ENCODE peak calls at places on chromosomes 6 and 20, in nine cellular contexts. One of them, this sample, is unnamed.
A peak's percentile ranks its signal among the peaks of the same experiment; 100 is the strongest.

GRCh38 chr6:5126214-5126613 is 41.1 kb downstream of the PPP1R3G start:
- DNase-seq in heart left ventricle: no peak
- DNase-seq in tibial nerve: no peak
- DNase-seq in A549: no peak
- DNase-seq in IMR-90: peak; percentile 60
- DNase-seq in upper lobe of left lung: no peak
- DNase-seq in uterus: no peak
- DNase-seq in body of pancreas: no peak
- DNase-seq in prostate gland: no peak
- DNase-seq in this sample: no peak

GRCh38 chr6:1787894-1788293 is 178.2 kb downstream of the FOXC1 start:
- DNase-seq in heart left ventricle: peak; percentile 47
- DNase-seq in tibial nerve: no peak
- DNase-seq in A549: no peak
- DNase-seq in IMR-90: peak; percentile 65
- DNase-seq in upper lobe of left lung: no peak
- DNase-seq in uterus: no peak
- DNase-seq in body of pancreas: peak; percentile 55
- DNase-seq in prostate gland: no peak
- DNase-seq in this sample: no peak

GRCh38 chr20:36384022-36384619 is 78.0 kb downstream of the DLGAP4 start:
- DNase-seq in heart left ventricle: no peak
- DNase-seq in tibial nerve: no peak
- DNase-seq in A549: peak; percentile 42
- DNase-seq in IMR-90: peak; percentile 24
- DNase-seq in upper lobe of left lung: no peak
- DNase-seq in uterus: no peak
- DNase-seq in body of pancreas: peak; percentile 10
- DNase-seq in prostate gland: no peak
- DNase-seq in this sample: peak; percentile 56

GRCh38 chr20:25654487-25654886 is 30.7 kb upstream of the NANP start:
- DNase-seq in heart left ventricle: no peak
- DNase-seq in tibial nerve: no peak
- DNase-seq in A549: no peak
- DNase-seq in IMR-90: no peak
- DNase-seq in upper lobe of left lung: no peak
- DNase-seq in uterus: no peak
- DNase-seq in body of pancreas: no peak
- DNase-seq in prostate gland: no peak
- DNase-seq in this sample: no peak

GRCh38 chr6:116280161-116280959 is 630 bp upstream of the TSPYL1 start:
- DNase-seq in heart left ventricle: no peak
- DNase-seq in tibial nerve: no peak
- DNase-seq in A549: peak; percentile 18
- DNase-seq in IMR-90: peak; percentile 16
- DNase-seq in upper lobe of left lung: no peak
- DNase-seq in uterus: no peak
- DNase-seq in body of pancreas: no peak
- DNase-seq in prostate gland: no peak
- DNase-seq in this sample: no peak

GRCh38 chr20:53631909-53632662 is 38.4 kb upstream of the ZNF217 start:
- DNase-seq in heart left ventricle: no peak
- DNase-seq in tibial nerve: no peak
- DNase-seq in A549: no peak
- DNase-seq in IMR-90: no peak
- DNase-seq in upper lobe of left lung: no peak
- DNase-seq in uterus: no peak
- DNase-seq in body of pancreas: no peak
- DNase-seq in prostate gland: no peak
- DNase-seq in this sample: peak; percentile 9

GRCh38 chr20:22601361-22602141 is 17.2 kb upstream of the FOXA2 start:
- DNase-seq in heart left ventricle: no peak
- DNase-seq in tibial nerve: no peak
- DNase-seq in A549: peak; percentile 70
- DNase-seq in IMR-90: no peak
- DNase-seq in upper lobe of left lung: no peak
- DNase-seq in uterus: no peak
- DNase-seq in body of pancreas: no peak
- DNase-seq in prostate gland: no peak
- DNase-seq in this sample: no peak

GRCh38 chr6:157961116-157961515 is 20.5 kb upstream of the SYNJ2 start:
- DNase-seq in heart left ventricle: no peak
- DNase-seq in tibial nerve: no peak
- DNase-seq in A549: no peak
- DNase-seq in IMR-90: no peak
- DNase-seq in upper lobe of left lung: no peak
- DNase-seq in uterus: no peak
- DNase-seq in body of pancreas: no peak
- DNase-seq in prostate gland: no peak
- DNase-seq in this sample: no peak

GRCh38 chr6:170045563-170045960 is 245.3 kb downstream of the DLL1 start:
- DNase-seq in heart left ventricle: peak; percentile 16
- DNase-seq in tibial nerve: no peak
- DNase-seq in A549: no peak
- DNase-seq in IMR-90: no peak
- DNase-seq in upper lobe of left lung: no peak
- DNase-seq in uterus: no peak
- DNase-seq in body of pancreas: no peak
- DNase-seq in prostate gland: no peak
- DNase-seq in this sample: no peak

GRCh38 chr6:1893470-1894130 is 283.9 kb downstream of the FOXC1 start:
- DNase-seq in heart left ventricle: no peak
- DNase-seq in tibial nerve: no peak
- DNase-seq in A549: no peak
- DNase-seq in IMR-90: no peak
- DNase-seq in upper lobe of left lung: no peak
- DNase-seq in uterus: no peak
- DNase-seq in body of pancreas: peak; percentile 43
- DNase-seq in prostate gland: no peak
- DNase-seq in this sample: no peak

GRCh38 chr6:11381801-11382513 is 149.5 kb upstream of the NEDD9 start:
- DNase-seq in heart left ventricle: no peak
- DNase-seq in tibial nerve: no peak
- DNase-seq in A549: no peak
- DNase-seq in IMR-90: no peak
- DNase-seq in upper lobe of left lung: no peak
- DNase-seq in uterus: no peak
- DNase-seq in body of pancreas: no peak
- DNase-seq in prostate gland: no peak
- DNase-seq in this sample: no peak

GRCh38 chr20:37574199-37574890 is 46.7 kb upstream of the BLCAP start:
- DNase-seq in heart left ventricle: no peak
- DNase-seq in tibial nerve: no peak
- DNase-seq in A549: no peak
- DNase-seq in IMR-90: no peak
- DNase-seq in upper lobe of left lung: peak; percentile 39
- DNase-seq in uterus: no peak
- DNase-seq in body of pancreas: no peak
- DNase-seq in prostate gland: no peak
- DNase-seq in this sample: no peak

GRCh38 chr6:136463796-136464542 is 86.3 kb downstream of the MAP7 start:
- DNase-seq in heart left ventricle: no peak
- DNase-seq in tibial nerve: no peak
- DNase-seq in A549: no peak
- DNase-seq in IMR-90: no peak
- DNase-seq in upper lobe of left lung: no peak
- DNase-seq in uterus: no peak
- DNase-seq in body of pancreas: no peak
- DNase-seq in prostate gland: no peak
- DNase-seq in this sample: no peak

GRCh38 chr20:58192567-58192966 is 35.9 kb downstream of the ANKRD60 start:
- DNase-seq in heart left ventricle: no peak
- DNase-seq in tibial nerve: no peak
- DNase-seq in A549: no peak
- DNase-seq in IMR-90: no peak
- DNase-seq in upper lobe of left lung: no peak
- DNase-seq in uterus: no peak
- DNase-seq in body of pancreas: peak; percentile 18
- DNase-seq in prostate gland: no peak
- DNase-seq in this sample: no peak

GRCh38 chr6:156780962-156781705 is 4.0 kb downstream of the ARID1B start:
- DNase-seq in heart left ventricle: no peak
- DNase-seq in tibial nerve: no peak
- DNase-seq in A549: no peak
- DNase-seq in IMR-90: no peak
- DNase-seq in upper lobe of left lung: no peak
- DNase-seq in uterus: no peak
- DNase-seq in body of pancreas: no peak
- DNase-seq in prostate gland: no peak
- DNase-seq in this sample: no peak

GRCh38 chr6:156779206-156780116 is 2.3 kb downstream of the ARID1B start:
- DNase-seq in heart left ventricle: peak; percentile 59
- DNase-seq in tibial nerve: no peak
- DNase-seq in A549: peak; percentile 40
- DNase-seq in IMR-90: no peak
- DNase-seq in upper lobe of left lung: peak; percentile 94
- DNase-seq in uterus: peak; percentile 57
- DNase-seq in body of pancreas: peak; percentile 69
- DNase-seq in prostate gland: peak; percentile 30
- DNase-seq in this sample: peak; percentile 44

GRCh38 chr6:156778615-156779205 is 1.5 kb downstream of the ARID1B start:
- DNase-seq in heart left ventricle: peak; percentile 71
- DNase-seq in tibial nerve: peak; percentile 23
- DNase-seq in A549: peak; percentile 42
- DNase-seq in IMR-90: no peak
- DNase-seq in upper lobe of left lung: peak; percentile 93
- DNase-seq in uterus: peak; percentile 68
- DNase-seq in body of pancreas: peak; percentile 66
- DNase-seq in prostate gland: peak; percentile 15
- DNase-seq in this sample: peak; percentile 56

GRCh38 chr6:156781882-156782631 is 4.9 kb downstream of the ARID1B start:
- DNase-seq in heart left ventricle: no peak
- DNase-seq in tibial nerve: no peak
- DNase-seq in A549: no peak
- DNase-seq in IMR-90: no peak
- DNase-seq in upper lobe of left lung: no peak
- DNase-seq in uterus: no peak
- DNase-seq in body of pancreas: no peak
- DNase-seq in prostate gland: no peak
- DNase-seq in this sample: no peak

GRCh38 chr6:156780117-156780641 is 3.0 kb downstream of the ARID1B start:
- DNase-seq in heart left ventricle: no peak
- DNase-seq in tibial nerve: no peak
- DNase-seq in A549: peak; percentile 78
- DNase-seq in IMR-90: peak; percentile 96
- DNase-seq in upper lobe of left lung: no peak
- DNase-seq in uterus: no peak
- DNase-seq in body of pancreas: peak; percentile 64
- DNase-seq in prostate gland: peak; percentile 89
- DNase-seq in this sample: peak; percentile 82
- TF ChIP-seq POLR2A in heart left ventricle: no peak
- TF ChIP-seq POLR2A in tibial nerve: peak; percentile 44
- TF ChIP-seq POLR2A in A549: no peak
- TF ChIP-seq POLR2A in IMR-90: peak; percentile 80
- TF ChIP-seq POLR2A in upper lobe of left lung: peak; percentile 74
- TF ChIP-seq POLR2A in uterus: peak; percentile 80
- TF ChIP-seq POLR2A in body of pancreas: peak; percentile 58
- TF ChIP-seq POLR2A in prostate gland: peak; percentile 85
- TF ChIP-seq POLR2A in this sample: peak; percentile 35

GRCh38 chr6:148509152-148509571 is 166.5 kb downstream of the SASH1 start:
- DNase-seq in heart left ventricle: no peak
- DNase-seq in tibial nerve: no peak
- DNase-seq in A549: no peak
- DNase-seq in IMR-90: peak; percentile 74
- DNase-seq in upper lobe of left lung: no peak
- DNase-seq in uterus: no peak
- DNase-seq in body of pancreas: no peak
- DNase-seq in prostate gland: no peak
- DNase-seq in this sample: no peak

GRCh38 chr6:148508401-148509151 is 165.9 kb downstream of the SASH1 start:
- DNase-seq in heart left ventricle: no peak
- DNase-seq in tibial nerve: no peak
- DNase-seq in A549: no peak
- DNase-seq in IMR-90: peak; percentile 83
- DNase-seq in upper lobe of left lung: no peak
- DNase-seq in uterus: no peak
- DNase-seq in body of pancreas: no peak
- DNase-seq in prostate gland: no peak
- DNase-seq in this sample: no peak

GRCh38 chr6:148507774-148508173 is 165.1 kb downstream of the SASH1 start:
- DNase-seq in heart left ventricle: no peak
- DNase-seq in tibial nerve: no peak
- DNase-seq in A549: no peak
- DNase-seq in IMR-90: peak; percentile 71
- DNase-seq in upper lobe of left lung: no peak
- DNase-seq in uterus: no peak
- DNase-seq in body of pancreas: no peak
- DNase-seq in prostate gland: no peak
- DNase-seq in this sample: peak; percentile 66

GRCh38 chr6:148513145-148514071 is 170.8 kb downstream of the SASH1 start:
- DNase-seq in heart left ventricle: peak; percentile 59
- DNase-seq in tibial nerve: no peak
- DNase-seq in A549: no peak
- DNase-seq in IMR-90: peak; percentile 63
- DNase-seq in upper lobe of left lung: peak; percentile 62
- DNase-seq in uterus: peak; percentile 48
- DNase-seq in body of pancreas: no peak
- DNase-seq in prostate gland: no peak
- DNase-seq in this sample: no peak

GRCh38 chr6:148509789-148510581 is 167.3 kb downstream of the SASH1 start:
- DNase-seq in heart left ventricle: peak; percentile 57
- DNase-seq in tibial nerve: peak; percentile 54
- DNase-seq in A549: peak; percentile 5
- DNase-seq in IMR-90: peak; percentile 99
- DNase-seq in upper lobe of left lung: no peak
- DNase-seq in uterus: peak; percentile 48
- DNase-seq in body of pancreas: no peak
- DNase-seq in prostate gland: no peak
- DNase-seq in this sample: peak; percentile 55
- H3K4me3 ChIP-seq in heart left ventricle: peak overlapping the region; percentile 12
- H3K4me3 ChIP-seq in tibial nerve: peak overlapping the region; percentile 40
- H3K4me3 ChIP-seq in A549: no peak overlapping the region
- H3K4me3 ChIP-seq in IMR-90: peak overlapping the region; percentile 60
- H3K4me3 ChIP-seq in upper lobe of left lung: peak overlapping the region; percentile 39
- H3K4me3 ChIP-seq in uterus: peak overlapping the region; percentile 41
- H3K4me3 ChIP-seq in body of pancreas: no peak overlapping the region
- H3K4me3 ChIP-seq in prostate gland: peak overlapping the region; percentile 12
- H3K4me3 ChIP-seq in this sample: peak overlapping the region; percentile 30

GRCh38 chr20:20791664-20792568 is 79.5 kb upstream of the RALGAPA2 start:
- DNase-seq in heart left ventricle: no peak
- DNase-seq in tibial nerve: no peak
- DNase-seq in A549: no peak
- DNase-seq in IMR-90: no peak
- DNase-seq in upper lobe of left lung: no peak
- DNase-seq in uterus: no peak
- DNase-seq in body of pancreas: no peak
- DNase-seq in prostate gland: peak; percentile 15
- DNase-seq in this sample: no peak
- H3K27ac ChIP-seq in heart left ventricle: no peak overlapping the region
- H3K27ac ChIP-seq in tibial nerve: no peak overlapping the region
- H3K27ac ChIP-seq in A549: no peak overlapping the region
- H3K27ac ChIP-seq in IMR-90: no peak overlapping the region
- H3K27ac ChIP-seq in upper lobe of left lung: no peak overlapping the region
- H3K27ac ChIP-seq in uterus: no peak overlapping the region
- H3K27ac ChIP-seq in body of pancreas: no peak overlapping the region
- H3K27ac ChIP-seq in prostate gland: no peak overlapping the region
- H3K27ac ChIP-seq in this sample: no peak overlapping the region

DNA sequence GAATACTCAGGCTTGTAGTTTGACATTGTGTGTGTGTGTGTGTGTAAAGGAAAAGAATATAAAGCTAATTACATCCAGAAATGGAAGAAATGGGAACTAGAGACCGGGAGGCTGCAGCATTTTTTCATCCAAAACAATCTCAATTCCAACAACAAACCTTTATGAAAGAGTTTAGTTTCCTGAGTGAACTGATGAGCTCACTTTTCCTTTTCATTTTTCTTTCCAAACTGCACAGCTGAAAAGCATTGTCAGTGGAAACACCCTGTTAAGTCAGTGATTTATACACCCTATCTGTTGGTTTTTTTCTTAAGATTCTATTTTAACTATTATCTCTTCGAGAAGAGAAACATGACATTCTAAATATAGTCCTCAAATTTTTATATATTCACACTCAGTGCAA is 130.9 kb downstream of the RFPL4B start:
- DNase-seq in heart left ventricle: no peak
- DNase-seq in tibial nerve: no peak
- DNase-seq in A549: no peak
- DNase-seq in IMR-90: no peak
- DNase-seq in upper lobe of left lung: no peak
- DNase-seq in uterus: no peak
- DNase-seq in body of pancreas: no peak
- DNase-seq in prostate gland: no peak
- DNase-seq in this sample: no peak
- TF ChIP-seq POLR2A in heart left ventricle: no peak
- TF ChIP-seq POLR2A in tibial nerve: no peak
- TF ChIP-seq POLR2A in A549: no peak
- TF ChIP-seq POLR2A in IMR-90: no peak
- TF ChIP-seq POLR2A in upper lobe of left lung: no peak
- TF ChIP-seq POLR2A in uterus: no peak
- TF ChIP-seq POLR2A in body of pancreas: no peak
- TF ChIP-seq POLR2A in prostate gland: no peak
- TF ChIP-seq POLR2A in this sample: no peak

This sample was measured in testis.